ENCODE peak calls at places on chromosomes 6 and 20, in six cellular contexts. C, B, F, Z, D and H are unnamed samples.

GRCh38 chr20:57913156-57913930 is 203.5 kb upstream of the PMEPA1 start:
- DNase-seq in F (no peak), D (no peak), Z (no peak), B (no peak), C (no peak), H (no peak)

GRCh38 chr6:7401103-7401502 is 11.5 kb downstream of the RIOK1 start:
- DNase-seq in B (no peak), F (no peak), C (no peak), Z (no peak), D (no peak), H (no peak)

GRCh38 chr6:144898741-144899140 is 613.6 kb downstream of the UTRN start:
- DNase-seq in D (no peak), Z (no peak), C (no peak), B (no peak), F (no peak), H (no peak)

GRCh38 chr20:45487231-45487635 is 17.7 kb downstream of the WFDC2 start:
- DNase-seq in D (no peak), Z (peak; percentile 48), B (no peak), C (no peak), F (no peak), H (no peak)

GRCh38 chr6:118468682-118469465 is 79.2 kb upstream of the PLN start:
- DNase-seq in B (peak; percentile 36), Z (no peak), C (no peak), D (no peak), F (no peak), H (no peak)

GRCh38 chr20:4052554-4052953 is 37.2 kb upstream of the RNF24 start:
- DNase-seq in B (no peak), D (peak; percentile 35), F (no peak), Z (no peak), C (no peak), H (no peak)

GRCh38 chr20:64153861-64154589 is 10.2 kb upstream of the MYT1 start:
- DNase-seq in B (no peak), F (no peak), D (no peak), Z (no peak), C (no peak), H (no peak)

GRCh38 chr6:8990075-8990474 is 554.7 kb upstream of the SLC35B3 start:
- DNase-seq in Z (no peak), B (no peak), C (no peak), D (no peak), F (no peak), H (no peak)

GRCh38 chr20:62165762-62166399 is 16.9 kb upstream of the MTG2 start:
- DNase-seq in C (no peak), F (no peak), B (no peak), D (no peak), Z (no peak), H (no peak)

GRCh38 chr6:7151381-7151780 is 43.6 kb downstream of the RREB1 start:
- DNase-seq in B (no peak), Z (no peak), F (no peak), D (no peak), C (no peak), H (no peak)

GRCh38 chr20:3133156-3133555 is 26.5 kb downstream of the FASTKD5 start:
- DNase-seq in C (no peak), F (peak; percentile 4), B (peak; percentile 13), Z (no peak), D (no peak), H (no peak)

GRCh38 chr6:138944412-138944811 is 43.6 kb downstream of the REPS1 start:
- DNase-seq in F (peak; percentile 6), Z (no peak), D (no peak), B (peak; percentile 65), C (no peak), H (no peak)

GRCh38 chr6:87718662-87719433 is 16.8 kb upstream of the AKIRIN2 start:
- DNase-seq in C (no peak), F (no peak), Z (no peak), D (no peak), B (no peak), H (no peak)

GRCh38 chr6:30163090-30163917 is at the start of gene TRIM15:
- DNase-seq in C (peak; percentile 51), B (no peak), Z (peak; percentile 58), F (no peak), D (no peak), H (no peak)

GRCh38 chr20:36847009-36847709 is 28.8 kb upstream of the TLDC2 start:
- DNase-seq in B (no peak), D (no peak), C (no peak), F (peak; percentile 52), Z (no peak), H (peak; percentile 52)

GRCh38 chr6:84428300-84428907 is 201.0 kb upstream of the CEP162 start:
- DNase-seq in C (no peak), Z (peak; percentile 33), D (no peak), F (no peak), B (peak; percentile 51), H (peak; percentile 38)

GRCh38 chr6:18280084-18280483 is 15.8 kb upstream of the DEK start:
- DNase-seq in C (no peak), F (no peak), Z (no peak), B (no peak), D (no peak), H (no peak)

GRCh38 chr20:22080985-22081384 is 375.5 kb downstream of the PAX1 start:
- DNase-seq in B (no peak), D (no peak), C (no peak), Z (no peak), F (no peak), H (no peak)

GRCh38 chr6:111971181-111971829 is 82.6 kb upstream of the CCN6 start:
- DNase-seq in F (no peak), D (no peak), Z (no peak), C (no peak), B (no peak), H (no peak)

GRCh38 chr6:166343157-166343502 is 785 bp upstream of the SFT2D1 start:
- DNase-seq in D (no peak), C (no peak), F (no peak), Z (peak; percentile 79), B (no peak), H (no peak)

GRCh38 chr6:16759646-16760535 is 1.4 kb downstream of the ATXN1 start:
- DNase-seq in D (peak; percentile 91), Z (peak; percentile 85), C (peak; percentile 71), B (peak; percentile 78), F (peak; percentile 67), H (peak; percentile 91)